ENCODE peak calls at places on chromosomes 6 and 20, in six cellular contexts. Y, O, C, V, U and L are unnamed samples.

GRCh38 chr6:4781426-4781825 is 5.2 kb downstream of the CDYL start:
- DNase-seq in C (no peak), U (no peak), O (no peak), Y (no peak), V (no peak), L (no peak)

GRCh38 chr6:116405147-116405546 is 34.4 kb downstream of the DSE start:
- DNase-seq in U (no peak), Y (peak; percentile 34), C (no peak), V (no peak), O (no peak), L (no peak)

GRCh38 chr20:34751453-34751852 is 47.3 kb downstream of the TP53INP2 start:
- DNase-seq in V (no peak), O (no peak), U (no peak), Y (no peak), C (no peak), L (no peak)

GRCh38 chr20:45041464-45042337 is 59.2 kb downstream of the KCNS1 start:
- DNase-seq in Y (no peak), U (peak; percentile 66), O (no peak), V (no peak), C (no peak), L (no peak)

GRCh38 chr6:151452750-151453427 is 963 bp upstream of the RMND1 start:
- DNase-seq in V (peak; percentile 11), U (no peak), O (no peak), Y (peak; percentile 23), C (peak; percentile 40), L (no peak)

GRCh38 chr6:2875840-2876207 is 27.3 kb downstream of the SERPINB9 start:
- DNase-seq in O (no peak), U (no peak), Y (peak; percentile 70), C (no peak), V (no peak), L (peak; percentile 94)

GRCh38 chr20:4156411-4156810 is 141.1 kb upstream of the RNF24 start:
- DNase-seq in O (no peak), C (peak; percentile 50), U (no peak), V (no peak), Y (no peak), L (peak; percentile 29)

GRCh38 chr6:169897601-169898358 is 146.4 kb downstream of the ERMARD start:
- DNase-seq in U (no peak), V (no peak), O (no peak), Y (no peak), C (no peak), L (peak; percentile 63)

GRCh38 chr20:38165089-38165965 is at the start of gene TGM2:
- DNase-seq in U (no peak), V (peak; percentile 72), C (peak; percentile 87), Y (peak; percentile 92), O (peak; percentile 87), L (peak; percentile 94)

GRCh38 chr6:158008894-158009891 is 27.5 kb downstream of the SYNJ2 start:
- DNase-seq in O (no peak), C (no peak), U (no peak), V (peak; percentile 63), Y (peak; percentile 86), L (peak; percentile 80)

GRCh38 chr20:60224914-60225313 is 266.7 kb downstream of the CDH26 start:
- DNase-seq in V (no peak), O (peak; percentile 38), Y (peak; percentile 52), U (no peak), C (no peak), L (no peak)

GRCh38 chr6:109701201-109701600 is 10.1 kb downstream of the FIG4 start:
- DNase-seq in Y (no peak), O (no peak), C (no peak), V (no peak), U (no peak), L (no peak)

GRCh38 chr20:36085686-36086267 is 68.8 kb upstream of the EPB41L1 start:
- DNase-seq in U (peak; percentile 84), O (peak; percentile 72), Y (no peak), V (no peak), C (peak; percentile 70), L (no peak)

GRCh38 chr6:64012351-64013060 is 376.9 kb downstream of the PHF3 start:
- DNase-seq in V (no peak), O (peak; percentile 61), U (no peak), C (no peak), Y (peak; percentile 75), L (no peak)

GRCh38 chr6:45703041-45703739 is 312.5 kb downstream of the CLIC5 start:
- DNase-seq in O (no peak), Y (no peak), C (no peak), V (no peak), U (no peak), L (no peak)

GRCh38 chr6:121055572-121056163 is 278.6 kb downstream of the TBC1D32 start:
- DNase-seq in Y (peak; percentile 44), U (peak; percentile 10), C (no peak), V (no peak), O (peak; percentile 54), L (no peak)

GRCh38 chr6:166027761-166028160 is 139.9 kb downstream of the TBXT start:
- DNase-seq in U (no peak), V (no peak), Y (no peak), O (no peak), C (no peak), L (no peak)

GRCh38 chr20:11204926-11205768 is 531.3 kb upstream of the JAG1 start:
- DNase-seq in C (peak; percentile 63), V (peak; percentile 72), O (peak; percentile 71), Y (peak; percentile 5), U (peak; percentile 73), L (no peak)

GRCh38 chr6:159059099-159059498 is 14.3 kb upstream of the TAGAP start:
- DNase-seq in O (no peak), Y (no peak), U (no peak), C (no peak), V (no peak), L (no peak)

GRCh38 chr20:6919792-6920468 is 152.4 kb downstream of the BMP2 start:
- DNase-seq in V (no peak), O (no peak), Y (no peak), U (no peak), C (no peak), L (no peak)

GRCh38 chr6:134848076-134848475 is 101.8 kb downstream of the ALDH8A1 start:
- DNase-seq in U (no peak), V (no peak), Y (no peak), C (no peak), O (no peak), L (no peak)

GRCh38 chr6:90663873-90664272 is 77.0 kb upstream of the MAP3K7 start:
- DNase-seq in V (no peak), U (peak; percentile 18), O (no peak), Y (no peak), C (no peak), L (no peak)

GRCh38 chr6:87421576-87421975 is 13.8 kb downstream of the CFAP206 start:
- DNase-seq in U (no peak), V (peak; percentile 48), C (no peak), O (no peak), Y (peak; percentile 4), L (no peak)

GRCh38 chr6:5435449-5435848 is 174.1 kb downstream of the FARS2 start:
- DNase-seq in U (no peak), O (no peak), Y (no peak), V (no peak), C (no peak), L (no peak)

GRCh38 chr6:148348335-148348734 is 5.7 kb downstream of the SASH1 start:
- DNase-seq in C (no peak), V (no peak), O (no peak), U (no peak), Y (no peak), L (no peak)

GRCh38 chr20:14406495-14406894 is 69.1 kb upstream of the FLRT3 start:
- DNase-seq in O (peak; percentile 8), Y (no peak), U (no peak), V (no peak), C (no peak), L (no peak)

GRCh38 chr20:56439784-56440291 is 27.8 kb downstream of the CASS4 start:
- DNase-seq in C (peak; percentile 35), O (no peak), U (no peak), V (no peak), Y (no peak), L (no peak)

GRCh38 chr6:56608332-56608731 is 34.4 kb downstream of the DST start:
- DNase-seq in Y (no peak), V (no peak), C (no peak), U (no peak), O (no peak), L (no peak)
- TF ChIP-seq POLR2AphosphoS5 in Y (no peak), V (no peak), C (no peak), U (no peak), O (no peak), L (no peak)

DNA sequence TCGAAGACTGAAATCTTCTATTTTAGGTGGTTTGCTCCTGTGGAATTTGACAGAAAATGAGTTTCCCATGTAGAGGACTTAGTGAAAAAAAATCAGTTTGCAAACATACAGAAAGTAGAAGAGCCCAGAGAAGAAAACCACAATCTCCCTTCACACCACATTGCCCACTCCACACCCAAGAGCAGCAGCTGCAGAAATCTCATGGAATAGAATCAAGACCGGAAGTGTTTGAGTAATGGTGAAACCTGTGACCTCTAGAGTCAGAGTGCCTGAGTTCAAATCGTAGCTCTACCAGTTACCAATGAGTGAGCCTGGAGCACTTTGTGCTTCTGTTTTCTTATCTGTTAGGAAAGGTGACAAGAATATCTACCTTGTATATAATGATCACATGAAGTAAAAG is 4.6 kb downstream of the SIRPG start:
- DNase-seq in O (no peak), U (no peak), V (no peak), C (no peak), Y (no peak), L (no peak)
- H3K4me1 ChIP-seq in O (no peaks in the 10 kb centered on the region), U (no peaks in the 10 kb centered on the region), V (no peaks in the 10 kb centered on the region), C (no peaks in the 10 kb centered on the region), Y (no peaks in the 10 kb centered on the region), L (peaks cover 57% of the 10 kb centered on the region)

GRCh38 chr6:62285612-62286469 is at the start of gene KHDRBS2:
- DNase-seq in V (peak; percentile 41), Y (peak; percentile 30), C (peak; percentile 66), U (no peak), O (peak; percentile 3), L (peak; percentile 95)
- TF ChIP-seq POLR2AphosphoS5 in V (peak; percentile 7), Y (no peak), C (no peak), U (no peak), O (no peak), L (peak; percentile 89)

GRCh38 chr6:30511147-30511546 is 21.8 kb downstream of the HLA-E start:
- DNase-seq in V (no peak), C (no peak), U (no peak), Y (no peak), O (no peak), L (no peak)

GRCh38 chr6:30508890-30509736 is 19.8 kb downstream of the HLA-E start:
- DNase-seq in C (no peak), U (no peak), Y (no peak), O (no peak), V (no peak), L (no peak)

GRCh38 chr6:30507849-30508843 is 18.8 kb downstream of the HLA-E start:
- DNase-seq in Y (no peak), O (no peak), C (no peak), V (no peak), U (no peak), L (no peak)

GRCh38 chr6:30513451-30513850 is 24.1 kb downstream of the HLA-E start:
- DNase-seq in C (no peak), O (no peak), U (no peak), V (no peak), Y (no peak), L (no peak)

GRCh38 chr6:30510419-30510818 is 21.1 kb downstream of the HLA-E start:
- DNase-seq in O (no peak), V (no peak), U (no peak), C (no peak), Y (no peak), L (no peak)
- H3K4me1 ChIP-seq in O (peaks cover 6% of the 10 kb centered on the region), V (no peaks in the 10 kb centered on the region), U (no peaks in the 10 kb centered on the region), C (no peaks in the 10 kb centered on the region), Y (no peaks in the 10 kb centered on the region), L (peaks cover 28% of the 10 kb centered on the region)